ENCODE peak calls at places on chromosomes 4 and X, in six cellular contexts. T is Peyer's patch; H is vagina; D is CD8-positive, alpha-beta T cell; L is heart left ventricle; N is BE2C. O is an unnamed sample. For H3K9me3, the result is how much of the 10 kb centered on the place peaks cover.

GRCh38 chr4:37471971-37472370 is 214.2 kb downstream of the RELL1 start:
- DNase-seq in D (no peak), L (no peak), N (no peak), T (no peak), H (no peak), O (no peak)

GRCh38 chrX:74585766-74586165 is 28.7 kb downstream of the RLIM start:
- DNase-seq in L (no peak), H (no peak), T (no peak), D (no peak), N (no peak), O (no peak)

GRCh38 chrX:68060506-68061205 is 372.6 kb downstream of the OPHN1 start:
- DNase-seq in D (no peak), L (no peak), H (no peak), N (no peak), T (no peak), O (no peak)

GRCh38 chr4:139245590-139245989 is 34.4 kb downstream of the MGARP start:
- DNase-seq in D (no peak), H (no peak), L (no peak), N (no peak), T (no peak), O (no peak)

GRCh38 chrX:137573356-137574101 is 7.6 kb downstream of the ZIC3 start:
- DNase-seq in H (no peak), D (no peak), N (no peak), T (no peak), L (no peak), O (no peak)

GRCh38 chr4:153486281-153487151 is 20.4 kb downstream of the TMEM131L start:
- DNase-seq in L (no peak), H (no peak), N (no peak), D (peak), T (no peak), O (no peak)

GRCh38 chr4:75985116-75985515 is 5.6 kb downstream of the SDAD1 start:
- DNase-seq in H (no peak), D (no peak), L (no peak), N (no peak), T (no peak), O (no peak)

GRCh38 chrX:134026732-134027311 is 41.4 kb upstream of the GPC3 start:
- DNase-seq in N (peak), H (no peak), D (peak), L (peak), T (peak), O (no peak)

GRCh38 chr4:134390327-134390726 is 188.7 kb upstream of the PABPC4L start:
- DNase-seq in N (no peak), H (no peak), L (no peak), D (no peak), T (no peak), O (no peak)

GRCh38 chrX:110665636-110666035 is 130.0 kb downstream of the CHRDL1 start:
- DNase-seq in N (peak), T (no peak), L (no peak), H (no peak), D (no peak), O (no peak)

GRCh38 chrX:45445745-45446412 is 245.2 kb upstream of the DIPK2B start:
- DNase-seq in N (no peak), H (no peak), D (no peak), T (no peak), L (no peak), O (no peak)

GRCh38 chr4:127616898-127617297 is 15.9 kb upstream of the INTU start:
- DNase-seq in D (no peak), N (no peak), L (no peak), H (no peak), T (no peak), O (no peak)

GRCh38 chr4:40750461-40751258 is 905 bp downstream of the NSUN7 start:
- DNase-seq in L (no peak), N (no peak), T (peak), H (no peak), D (no peak), O (no peak)

GRCh38 chr4:79212311-79212710 is 113.5 kb downstream of the NAA11 start:
- DNase-seq in H (no peak), N (no peak), L (no peak), D (no peak), T (no peak), O (no peak)

GRCh38 chr4:111664546-111664945 is 480.7 kb upstream of the FAM241A start:
- DNase-seq in N (no peak), H (no peak), L (no peak), D (no peak), T (no peak), O (no peak)

GRCh38 chr4:76251448-76252270 is at the start of gene FAM47E:
- DNase-seq in T (peak), H (no peak), D (peak), L (peak), N (peak), O (peak)

GRCh38 chr4:16450031-16450430 is 223.8 kb upstream of the TAPT1 start:
- DNase-seq in H (no peak), L (no peak), T (no peak), D (no peak), N (no peak), O (no peak)

GRCh38 chr4:13980317-13980716 is 352.8 kb upstream of the BOD1L1 start:
- DNase-seq in N (no peak), L (no peak), T (no peak), D (no peak), H (no peak), O (no peak)

GRCh38 chrX:10050481-10050880 is 83.3 kb downstream of the CLDN34 start:
- DNase-seq in T (no peak), H (no peak), D (no peak), N (no peak), L (peak), O (no peak)

GRCh38 chrX:135481696-135482179 is 38.7 kb upstream of the INTS6L start:
- DNase-seq in H (no peak), N (no peak), D (no peak), T (no peak), L (no peak), O (no peak)

GRCh38 chr4:127249066-127249766 is 383.5 kb upstream of the INTU start:
- DNase-seq in D (no peak), T (no peak), L (no peak), N (no peak), H (no peak), O (no peak)

GRCh38 chrX:143306991-143307965 is 210.0 kb downstream of the SPANXN3 start:
- DNase-seq in H (no peak), T (no peak), D (no peak), N (no peak), L (no peak), O (no peak)

GRCh38 chr4:22794731-22795130 is 102.0 kb downstream of the GBA3 start:
- DNase-seq in T (no peak), H (no peak), D (no peak), N (no peak), L (no peak), O (no peak)

GRCh38 chrX:65072590-65072989 is 96.3 kb upstream of the ZC4H2 start:
- DNase-seq in D (no peak), L (no peak), N (no peak), H (no peak), T (no peak), O (no peak)
- H3K9me3 ChIP-seq in D (under half), L (under half), N (under half), H (under half), T (under half), O (under half)

GRCh38 chrX:83588409-83588808 is 80.3 kb downstream of the POU3F4 start:
- DNase-seq in D (no peak), H (no peak), L (no peak), N (no peak), T (no peak), O (no peak)
- TF ChIP-seq CTCF in D (no peak), H (no peak), L (no peak), N (no peak), T (no peak), O (no peak)

GRCh38 chr4:84500386-84501196 is 1.5 kb upstream of the NKX6-1 start:
- DNase-seq in T (no peak), N (no peak), H (no peak), L (no peak), D (no peak), O (no peak)
- H3K9me3 ChIP-seq in T (under half), N (under half), H (under half), L (under half), D (under half), O (under half)

GRCh38 chrX:112947981-112948380 is 107.3 kb upstream of the AMOT start:
- DNase-seq in N (no peak), T (no peak), L (no peak), D (no peak), H (no peak), O (no peak)
- TF ChIP-seq CTCF in N (no peak), T (no peak), L (no peak), D (no peak), H (no peak), O (no peak)

DNA sequence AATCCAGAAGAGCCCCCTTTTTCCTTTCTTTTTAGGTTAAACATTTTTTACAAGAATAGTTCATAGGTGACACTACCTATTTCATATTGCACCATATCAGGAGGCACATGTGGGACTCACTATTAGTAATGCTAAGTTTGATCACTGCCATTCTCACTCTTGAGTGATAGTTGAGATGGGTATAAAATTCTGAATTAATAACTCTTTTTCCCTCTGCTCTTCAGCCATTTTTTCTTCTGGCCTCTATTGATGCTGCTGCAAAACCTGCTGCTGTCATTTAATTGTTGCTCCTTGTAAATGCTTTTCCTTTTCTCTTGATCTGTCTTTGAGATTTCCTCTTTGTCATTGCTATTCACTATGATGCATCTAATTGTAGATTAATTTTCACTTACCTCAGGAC is 482.0 kb downstream of the MID1IP1 start:
- DNase-seq in D (no peak), T (no peak), N (no peak), L (no peak), H (no peak), O (no peak)
- H3K9me3 ChIP-seq in D (under half), T (under half), N (under half), L (under half), H (under half), O (under half)

GRCh38 chr4:180150818-180151217 is 2092.4 kb upstream of the TENM3 start:
- DNase-seq in H (no peak), T (no peak), L (no peak), N (no peak), D (no peak), O (no peak)
- TF ChIP-seq CTCF in H (no peak), T (no peak), L (no peak), N (peak), D (no peak), O (no peak)

DNA sequence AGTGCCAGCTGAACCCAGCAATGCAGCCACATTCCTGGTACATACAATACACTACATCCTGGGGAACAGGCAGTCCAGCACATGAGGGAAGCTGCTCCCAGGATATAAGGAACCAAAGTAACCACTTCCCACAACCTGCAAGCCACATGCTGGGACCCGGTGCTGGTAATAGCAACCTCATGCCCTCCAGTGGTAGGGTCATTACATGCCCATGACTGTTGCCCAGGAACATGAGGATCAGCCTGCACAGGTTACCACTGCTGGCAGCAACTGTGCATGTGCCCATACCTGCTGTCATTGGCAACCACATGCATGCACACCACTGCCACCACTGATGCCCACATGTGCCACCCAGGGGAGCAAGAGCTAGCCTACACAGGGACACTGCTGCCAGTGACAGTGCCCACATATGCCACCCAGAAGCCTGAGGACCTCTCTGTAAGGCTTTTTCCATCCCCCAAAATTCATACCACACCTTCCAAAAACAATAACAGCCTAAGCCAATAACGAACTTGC is 1982.5 kb downstream of the ARAP2 start:
- DNase-seq in L (no peak), D (no peak), T (no peak), H (no peak), N (no peak), O (no peak)
- H3K9me3 ChIP-seq in L (under half), D (under half), T (under half), H (under half), N (under half), O (under half)